ENCODE peak calls at places on chromosomes 16 and 17, in four cellular contexts. One of them, this sample, is unnamed.

GRCh38 chr17:59328534-59329095 is 2.8 kb upstream of the YPEL2 start:
- DNase-seq in HFF-Myc: no peak
- DNase-seq in colonic mucosa: no peak
- DNase-seq in choroid plexus epithelial cell: no peak
- DNase-seq in this sample: no peak

GRCh38 chr16:53435066-53435688 is 906 bp downstream of the RBL2 start:
- DNase-seq in HFF-Myc: peak; percentile 57
- DNase-seq in colonic mucosa: peak; percentile 92
- DNase-seq in choroid plexus epithelial cell: peak; percentile 94
- DNase-seq in this sample: peak; percentile 58

GRCh38 chr16:87895641-87896141 is 26.4 kb upstream of the SLC7A5 start:
- DNase-seq in HFF-Myc: no peak
- DNase-seq in colonic mucosa: no peak
- DNase-seq in choroid plexus epithelial cell: peak; percentile 37
- DNase-seq in this sample: no peak

GRCh38 chr16:678858-679807 is 1.1 kb upstream of the STUB1 start:
- DNase-seq in HFF-Myc: no peak
- DNase-seq in colonic mucosa: peak; percentile 80
- DNase-seq in choroid plexus epithelial cell: peak; percentile 56
- DNase-seq in this sample: no peak

GRCh38 chr17:82956726-82957468 is 117.1 kb upstream of the ZNF750 start:
- DNase-seq in HFF-Myc: no peak
- DNase-seq in colonic mucosa: no peak
- DNase-seq in choroid plexus epithelial cell: no peak
- DNase-seq in this sample: no peak

GRCh38 chr16:24871891-24872290 is 26.1 kb downstream of the SLC5A11 start:
- DNase-seq in HFF-Myc: no peak
- DNase-seq in colonic mucosa: no peak
- DNase-seq in choroid plexus epithelial cell: no peak
- DNase-seq in this sample: no peak

GRCh38 chr17:58303981-58304734 is 23.4 kb upstream of the MPO start:
- DNase-seq in HFF-Myc: no peak
- DNase-seq in colonic mucosa: peak; percentile 48
- DNase-seq in choroid plexus epithelial cell: peak; percentile 62
- DNase-seq in this sample: no peak

GRCh38 chr17:2851615-2852014 is 55.4 kb downstream of the RAP1GAP2 start:
- DNase-seq in HFF-Myc: no peak
- DNase-seq in colonic mucosa: no peak
- DNase-seq in choroid plexus epithelial cell: no peak
- DNase-seq in this sample: no peak

GRCh38 chr17:61486135-61487120 is 34.2 kb downstream of the TBX4 start:
- DNase-seq in HFF-Myc: no peak
- DNase-seq in colonic mucosa: no peak
- DNase-seq in choroid plexus epithelial cell: peak; percentile 31
- DNase-seq in this sample: no peak

GRCh38 chr17:67528751-67529436 is 151.8 kb downstream of the PITPNC1 start:
- DNase-seq in HFF-Myc: peak; percentile 67
- DNase-seq in colonic mucosa: peak; percentile 63
- DNase-seq in choroid plexus epithelial cell: peak; percentile 73
- DNase-seq in this sample: peak; percentile 52

GRCh38 chr17:51456942-51457341 is 196.6 kb downstream of the UTP18 start:
- DNase-seq in HFF-Myc: no peak
- DNase-seq in colonic mucosa: no peak
- DNase-seq in choroid plexus epithelial cell: no peak
- DNase-seq in this sample: no peak

GRCh38 chr17:75481194-75482059 is 25.0 kb downstream of the TMEM94 start:
- DNase-seq in HFF-Myc: no peak
- DNase-seq in colonic mucosa: no peak
- DNase-seq in choroid plexus epithelial cell: no peak
- DNase-seq in this sample: no peak

GRCh38 chr16:50459681-50460080 is 88.5 kb upstream of the NKD1 start:
- DNase-seq in HFF-Myc: no peak
- DNase-seq in colonic mucosa: no peak
- DNase-seq in choroid plexus epithelial cell: no peak
- DNase-seq in this sample: no peak

GRCh38 chr16:8866118-8866883 is 2.5 kb downstream of the CARHSP1 start:
- DNase-seq in HFF-Myc: no peak
- DNase-seq in colonic mucosa: peak; percentile 69
- DNase-seq in choroid plexus epithelial cell: peak; percentile 37
- DNase-seq in this sample: no peak

GRCh38 chr17:36743130-36743529 is 141.7 kb downstream of the MRM1 start:
- DNase-seq in HFF-Myc: no peak
- DNase-seq in colonic mucosa: no peak
- DNase-seq in choroid plexus epithelial cell: no peak
- DNase-seq in this sample: no peak

GRCh38 chr16:86287641-86288201 is 222.6 kb upstream of the FOXF1 start:
- DNase-seq in HFF-Myc: no peak
- DNase-seq in colonic mucosa: peak; percentile 15
- DNase-seq in choroid plexus epithelial cell: no peak
- DNase-seq in this sample: no peak

GRCh38 chr17:27651411-27652345 is 20.7 kb downstream of the LGALS9 start:
- DNase-seq in HFF-Myc: no peak
- DNase-seq in colonic mucosa: peak; percentile 75
- DNase-seq in choroid plexus epithelial cell: peak; percentile 57
- DNase-seq in this sample: no peak

GRCh38 chr17:44688675-44689491 is 693 bp downstream of the CCDC43 start:
- DNase-seq in HFF-Myc: no peak
- DNase-seq in colonic mucosa: no peak
- DNase-seq in choroid plexus epithelial cell: peak; percentile 5
- DNase-seq in this sample: no peak

GRCh38 chr16:84302111-84302954 is 7.7 kb downstream of the WFDC1 start:
- DNase-seq in HFF-Myc: no peak
- DNase-seq in colonic mucosa: no peak
- DNase-seq in choroid plexus epithelial cell: no peak
- DNase-seq in this sample: no peak

GRCh38 chr17:82449883-82450356 is 632 bp downstream of the CYBC1 start:
- DNase-seq in HFF-Myc: no peak
- DNase-seq in colonic mucosa: peak; percentile 25
- DNase-seq in choroid plexus epithelial cell: no peak
- DNase-seq in this sample: no peak

GRCh38 chr16:26651464-26651863 is 415.3 kb upstream of the C16orf82 start:
- DNase-seq in HFF-Myc: no peak
- DNase-seq in colonic mucosa: no peak
- DNase-seq in choroid plexus epithelial cell: no peak
- DNase-seq in this sample: no peak

GRCh38 chr17:42979511-42980273 is at the start of gene PTGES3L:
- DNase-seq in HFF-Myc: no peak
- DNase-seq in colonic mucosa: peak; percentile 61
- DNase-seq in choroid plexus epithelial cell: peak; percentile 44
- DNase-seq in this sample: no peak

GRCh38 chr17:37360632-37361031 is 15.2 kb upstream of the C17orf78 start:
- DNase-seq in HFF-Myc: no peak
- DNase-seq in colonic mucosa: no peak
- DNase-seq in choroid plexus epithelial cell: no peak
- DNase-seq in this sample: no peak

GRCh38 chr16:80097098-80097497 is 443.7 kb upstream of the DYNLRB2 start:
- DNase-seq in HFF-Myc: no peak
- DNase-seq in colonic mucosa: no peak
- DNase-seq in choroid plexus epithelial cell: no peak
- DNase-seq in this sample: no peak

GRCh38 chr16:5438591-5438990 is 341.0 kb upstream of the EEF2KMT start:
- DNase-seq in HFF-Myc: no peak
- DNase-seq in colonic mucosa: no peak
- DNase-seq in choroid plexus epithelial cell: no peak
- DNase-seq in this sample: no peak

GRCh38 chr16:88376835-88377726 is 5.7 kb upstream of the ZNF469 start:
- DNase-seq in HFF-Myc: no peak
- DNase-seq in colonic mucosa: no peak
- DNase-seq in choroid plexus epithelial cell: no peak
- DNase-seq in this sample: no peak

GRCh38 chr16:3444032-3444388 is 530 bp downstream of the NAA60 start:
- DNase-seq in HFF-Myc: no peak
- DNase-seq in colonic mucosa: peak; percentile 64
- DNase-seq in choroid plexus epithelial cell: peak; percentile 80
- DNase-seq in this sample: peak; percentile 55

GRCh38 chr17:59798111-59798510 is 90.7 kb downstream of the VMP1 start:
- DNase-seq in HFF-Myc: no peak
- DNase-seq in colonic mucosa: no peak
- DNase-seq in choroid plexus epithelial cell: no peak
- DNase-seq in this sample: no peak

GRCh38 chr16:57999971-58000705 is at the start of gene ZNF319:
- DNase-seq in HFF-Myc: no peak
- DNase-seq in colonic mucosa: no peak
- DNase-seq in choroid plexus epithelial cell: no peak
- DNase-seq in this sample: no peak

GRCh38 chr17:4514779-4515178 is 16.1 kb downstream of the SPNS2 start:
- DNase-seq in HFF-Myc: no peak
- DNase-seq in colonic mucosa: no peak
- DNase-seq in choroid plexus epithelial cell: no peak
- DNase-seq in this sample: no peak

GRCh38 chr16:88747588-88748301 is 37.3 kb downstream of the PIEZO1 start:
- DNase-seq in HFF-Myc: no peak
- DNase-seq in colonic mucosa: peak; percentile 63
- DNase-seq in choroid plexus epithelial cell: no peak
- DNase-seq in this sample: no peak

GRCh38 chr17:45233423-45233924 is 11.8 kb downstream of the FMNL1 start:
- DNase-seq in HFF-Myc: no peak
- DNase-seq in colonic mucosa: no peak
- DNase-seq in choroid plexus epithelial cell: no peak
- DNase-seq in this sample: no peak

GRCh38 chr16:79632289-79632688 is 31.8 kb upstream of the MAF start:
- DNase-seq in HFF-Myc: no peak
- DNase-seq in colonic mucosa: no peak
- DNase-seq in choroid plexus epithelial cell: peak; percentile 53
- DNase-seq in this sample: no peak

GRCh38 chr16:58086381-58087208 is 42.6 kb downstream of the CFAP20 start:
- DNase-seq in HFF-Myc: no peak
- DNase-seq in colonic mucosa: no peak
- DNase-seq in choroid plexus epithelial cell: no peak
- DNase-seq in this sample: no peak

GRCh38 chr16:82819286-82819685 is 192.5 kb downstream of the CDH13 start:
- DNase-seq in HFF-Myc: no peak
- DNase-seq in colonic mucosa: no peak
- DNase-seq in choroid plexus epithelial cell: no peak
- DNase-seq in this sample: no peak

GRCh38 chr17:49404906-49405305 is 9.8 kb downstream of the PHB1 start:
- DNase-seq in HFF-Myc: no peak
- DNase-seq in colonic mucosa: no peak
- DNase-seq in choroid plexus epithelial cell: peak; percentile 13
- DNase-seq in this sample: no peak

GRCh38 chr16:28873543-28874201 is 4.6 kb upstream of the ATP2A1 start:
- DNase-seq in HFF-Myc: no peak
- DNase-seq in colonic mucosa: no peak
- DNase-seq in choroid plexus epithelial cell: no peak
- DNase-seq in this sample: no peak

GRCh38 chr17:73247728-73248127 is 14.0 kb downstream of the CPSF4L start:
- DNase-seq in HFF-Myc: no peak
- DNase-seq in colonic mucosa: no peak
- DNase-seq in choroid plexus epithelial cell: peak; percentile 59
- DNase-seq in this sample: no peak
- TF ChIP-seq CTCF in HFF-Myc: no peak
- TF ChIP-seq CTCF in colonic mucosa: no peak
- TF ChIP-seq CTCF in choroid plexus epithelial cell: peak; percentile 55
- TF ChIP-seq CTCF in this sample: peak; percentile 34

GRCh38 chr16:17303101-17303500 is 167.7 kb downstream of the XYLT1 start:
- DNase-seq in HFF-Myc: no peak
- DNase-seq in colonic mucosa: peak; percentile 66
- DNase-seq in choroid plexus epithelial cell: no peak
- DNase-seq in this sample: no peak

GRCh38 chr16:17304814-17305169 is 166.0 kb downstream of the XYLT1 start:
- DNase-seq in HFF-Myc: no peak
- DNase-seq in colonic mucosa: peak; percentile 43
- DNase-seq in choroid plexus epithelial cell: no peak
- DNase-seq in this sample: no peak

GRCh38 chr16:17305694-17306093 is 165.1 kb downstream of the XYLT1 start:
- DNase-seq in HFF-Myc: no peak
- DNase-seq in colonic mucosa: no peak
- DNase-seq in choroid plexus epithelial cell: no peak
- DNase-seq in this sample: no peak

GRCh38 chr16:17302620-17303019 is 168.1 kb downstream of the XYLT1 start:
- DNase-seq in HFF-Myc: no peak
- DNase-seq in colonic mucosa: no peak
- DNase-seq in choroid plexus epithelial cell: no peak
- DNase-seq in this sample: no peak

GRCh38 chr16:17304124-17304813 is 166.5 kb downstream of the XYLT1 start:
- DNase-seq in HFF-Myc: no peak
- DNase-seq in colonic mucosa: peak; percentile 62
- DNase-seq in choroid plexus epithelial cell: no peak
- DNase-seq in this sample: no peak
- H3K4me3 ChIP-seq in HFF-Myc: no peak overlapping the region
- H3K4me3 ChIP-seq in colonic mucosa: no peak overlapping the region
- H3K4me3 ChIP-seq in choroid plexus epithelial cell: no peak overlapping the region
- H3K4me3 ChIP-seq in this sample: no peak overlapping the region

GRCh38 chr17:66185842-66186241 is 6.1 kb downstream of the CEP112 start:
- DNase-seq in HFF-Myc: no peak
- DNase-seq in colonic mucosa: no peak
- DNase-seq in choroid plexus epithelial cell: no peak
- DNase-seq in this sample: no peak

GRCh38 chr17:66190738-66191606 is 961 bp downstream of the CEP112 start:
- DNase-seq in HFF-Myc: no peak
- DNase-seq in colonic mucosa: peak; percentile 23
- DNase-seq in choroid plexus epithelial cell: peak; percentile 84
- DNase-seq in this sample: no peak

GRCh38 chr17:66187718-66188117 is 4.2 kb downstream of the CEP112 start:
- DNase-seq in HFF-Myc: no peak
- DNase-seq in colonic mucosa: no peak
- DNase-seq in choroid plexus epithelial cell: no peak
- DNase-seq in this sample: no peak

GRCh38 chr17:66192378-66192687 is 400 bp upstream of the CEP112 start:
- DNase-seq in HFF-Myc: no peak
- DNase-seq in colonic mucosa: no peak
- DNase-seq in choroid plexus epithelial cell: no peak
- DNase-seq in this sample: no peak

GRCh38 chr17:66191607-66192377 is at the start of gene CEP112:
- DNase-seq in HFF-Myc: peak; percentile 54
- DNase-seq in colonic mucosa: peak; percentile 77
- DNase-seq in choroid plexus epithelial cell: peak; percentile 78
- DNase-seq in this sample: no peak
- TF ChIP-seq CTCF in HFF-Myc: no peak
- TF ChIP-seq CTCF in colonic mucosa: no peak
- TF ChIP-seq CTCF in choroid plexus epithelial cell: no peak
- TF ChIP-seq CTCF in this sample: no peak

DNA sequence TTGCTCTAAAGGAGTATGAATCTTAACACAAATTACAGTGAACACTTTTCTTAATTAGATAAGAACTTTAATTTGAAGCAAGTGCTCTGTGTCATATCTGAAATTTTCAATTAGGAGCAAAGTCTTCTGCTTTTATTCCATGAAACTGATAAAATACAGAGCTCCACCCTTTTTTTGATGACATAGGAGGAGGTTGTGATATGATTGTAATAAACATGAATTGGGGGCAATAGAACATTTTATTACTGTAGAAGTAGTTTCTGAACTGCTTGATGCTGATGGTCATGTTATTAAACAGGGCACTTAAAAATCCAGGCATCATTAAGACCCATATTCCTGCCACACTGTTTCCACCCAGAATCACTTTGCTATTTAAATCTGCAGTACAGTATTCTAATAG is 1.1 kb downstream of the KRT20 start:
- DNase-seq in HFF-Myc: no peak
- DNase-seq in colonic mucosa: no peak
- DNase-seq in choroid plexus epithelial cell: no peak
- DNase-seq in this sample: no peak
- H3K4me3 ChIP-seq in HFF-Myc: no peak overlapping the region
- H3K4me3 ChIP-seq in colonic mucosa: peak overlapping the region; percentile 34
- H3K4me3 ChIP-seq in choroid plexus epithelial cell: no peak overlapping the region
- H3K4me3 ChIP-seq in this sample: no peak overlapping the region